ENCODE peak calls at places on chromosomes 7 and 10, in six cellular contexts. One of them, this sample, is unnamed.
A peak's percentile ranks its signal among the peaks of the same experiment; 100 is the strongest.

GRCh38 chr7:45188736-45189135 is 31.1 kb downstream of the RAMP3 start:
- DNase-seq in fibroblast of pulmonary artery: no peak
- DNase-seq in nephron progenitor cell: no peak
- DNase-seq in cardiac fibroblast: no peak
- DNase-seq in cardiac muscle cell: no peak
- DNase-seq in CD8-positive, alpha-beta T cell: no peak
- DNase-seq in this sample: no peak

GRCh38 chr10:99966306-99966705 is 43.4 kb downstream of the DNMBP start:
- DNase-seq in fibroblast of pulmonary artery: peak; percentile 80
- DNase-seq in nephron progenitor cell: no peak
- DNase-seq in cardiac fibroblast: peak; percentile 90
- DNase-seq in cardiac muscle cell: no peak
- DNase-seq in CD8-positive, alpha-beta T cell: no peak
- DNase-seq in this sample: no peak

GRCh38 chr7:119377-120163 is 72.8 kb upstream of the FAM20C start:
- DNase-seq in fibroblast of pulmonary artery: no peak
- DNase-seq in nephron progenitor cell: no peak
- DNase-seq in cardiac fibroblast: no peak
- DNase-seq in cardiac muscle cell: peak; percentile 21
- DNase-seq in CD8-positive, alpha-beta T cell: no peak
- DNase-seq in this sample: no peak

GRCh38 chr7:47783456-47784240 is 164.6 kb downstream of the PKD1L1 start:
- DNase-seq in fibroblast of pulmonary artery: peak; percentile 96
- DNase-seq in nephron progenitor cell: no peak
- DNase-seq in cardiac fibroblast: peak; percentile 97
- DNase-seq in cardiac muscle cell: no peak
- DNase-seq in CD8-positive, alpha-beta T cell: no peak
- DNase-seq in this sample: no peak

GRCh38 chr7:2734761-2735571 is 47.0 kb downstream of the AMZ1 start:
- DNase-seq in fibroblast of pulmonary artery: no peak
- DNase-seq in nephron progenitor cell: no peak
- DNase-seq in cardiac fibroblast: no peak
- DNase-seq in cardiac muscle cell: no peak
- DNase-seq in CD8-positive, alpha-beta T cell: no peak
- DNase-seq in this sample: no peak

GRCh38 chr10:87059401-87059800 is 35.2 kb downstream of the GLUD1 start:
- DNase-seq in fibroblast of pulmonary artery: no peak
- DNase-seq in nephron progenitor cell: no peak
- DNase-seq in cardiac fibroblast: no peak
- DNase-seq in cardiac muscle cell: no peak
- DNase-seq in CD8-positive, alpha-beta T cell: no peak
- DNase-seq in this sample: no peak

GRCh38 chr10:73263948-73264347 is 11.5 kb upstream of the MRPS16 start:
- DNase-seq in fibroblast of pulmonary artery: peak; percentile 51
- DNase-seq in nephron progenitor cell: no peak
- DNase-seq in cardiac fibroblast: peak; percentile 57
- DNase-seq in cardiac muscle cell: no peak
- DNase-seq in CD8-positive, alpha-beta T cell: no peak
- DNase-seq in this sample: no peak

GRCh38 chr7:41998041-41998440 is 239.0 kb downstream of the GLI3 start:
- DNase-seq in fibroblast of pulmonary artery: no peak
- DNase-seq in nephron progenitor cell: no peak
- DNase-seq in cardiac fibroblast: no peak
- DNase-seq in cardiac muscle cell: no peak
- DNase-seq in CD8-positive, alpha-beta T cell: no peak
- DNase-seq in this sample: no peak

GRCh38 chr10:109282510-109282909 is 640.8 kb downstream of the XPNPEP1 start:
- DNase-seq in fibroblast of pulmonary artery: peak; percentile 30
- DNase-seq in nephron progenitor cell: no peak
- DNase-seq in cardiac fibroblast: peak; percentile 56
- DNase-seq in cardiac muscle cell: no peak
- DNase-seq in CD8-positive, alpha-beta T cell: no peak
- DNase-seq in this sample: no peak

GRCh38 chr10:131846224-131847101 is 54.3 kb upstream of the PPP2R2D start:
- DNase-seq in fibroblast of pulmonary artery: no peak
- DNase-seq in nephron progenitor cell: no peak
- DNase-seq in cardiac fibroblast: no peak
- DNase-seq in cardiac muscle cell: no peak
- DNase-seq in CD8-positive, alpha-beta T cell: no peak
- DNase-seq in this sample: no peak

GRCh38 chr10:101014230-101014884 is 14.7 kb downstream of the LZTS2 start:
- DNase-seq in fibroblast of pulmonary artery: peak; percentile 73
- DNase-seq in nephron progenitor cell: peak; percentile 90
- DNase-seq in cardiac fibroblast: peak; percentile 79
- DNase-seq in cardiac muscle cell: peak; percentile 80
- DNase-seq in CD8-positive, alpha-beta T cell: peak; percentile 60
- DNase-seq in this sample: peak; percentile 93

GRCh38 chr10:118020365-118020764 is 26.4 kb downstream of the RAB11FIP2 start:
- DNase-seq in fibroblast of pulmonary artery: no peak
- DNase-seq in nephron progenitor cell: no peak
- DNase-seq in cardiac fibroblast: no peak
- DNase-seq in cardiac muscle cell: no peak
- DNase-seq in CD8-positive, alpha-beta T cell: no peak
- DNase-seq in this sample: no peak

GRCh38 chr7:106126170-106126938 is 14.2 kb upstream of the SYPL1 start:
- DNase-seq in fibroblast of pulmonary artery: peak; percentile 78
- DNase-seq in nephron progenitor cell: no peak
- DNase-seq in cardiac fibroblast: peak; percentile 90
- DNase-seq in cardiac muscle cell: no peak
- DNase-seq in CD8-positive, alpha-beta T cell: no peak
- DNase-seq in this sample: no peak

GRCh38 chr10:79316671-79317431 is 30.4 kb upstream of the PPIF start:
- DNase-seq in fibroblast of pulmonary artery: no peak
- DNase-seq in nephron progenitor cell: no peak
- DNase-seq in cardiac fibroblast: peak; percentile 18
- DNase-seq in cardiac muscle cell: no peak
- DNase-seq in CD8-positive, alpha-beta T cell: no peak
- DNase-seq in this sample: no peak

GRCh38 chr7:71633571-71634008 is 501.6 kb downstream of the GALNT17 start:
- DNase-seq in fibroblast of pulmonary artery: peak; percentile 82
- DNase-seq in nephron progenitor cell: no peak
- DNase-seq in cardiac fibroblast: peak; percentile 66
- DNase-seq in cardiac muscle cell: peak; percentile 11
- DNase-seq in CD8-positive, alpha-beta T cell: no peak
- DNase-seq in this sample: no peak

GRCh38 chr7:157984138-157984913 is 603.3 kb downstream of the PTPRN2 start:
- DNase-seq in fibroblast of pulmonary artery: no peak
- DNase-seq in nephron progenitor cell: no peak
- DNase-seq in cardiac fibroblast: no peak
- DNase-seq in cardiac muscle cell: no peak
- DNase-seq in CD8-positive, alpha-beta T cell: no peak
- DNase-seq in this sample: no peak

GRCh38 chr7:68744036-68744435 is 854.2 kb upstream of the AUTS2 start:
- DNase-seq in fibroblast of pulmonary artery: no peak
- DNase-seq in nephron progenitor cell: no peak
- DNase-seq in cardiac fibroblast: no peak
- DNase-seq in cardiac muscle cell: no peak
- DNase-seq in CD8-positive, alpha-beta T cell: no peak
- DNase-seq in this sample: no peak

GRCh38 chr7:73520673-73521635 is 1.1 kb downstream of the BAZ1B start:
- DNase-seq in fibroblast of pulmonary artery: peak; percentile 41
- DNase-seq in nephron progenitor cell: peak; percentile 21
- DNase-seq in cardiac fibroblast: peak; percentile 48
- DNase-seq in cardiac muscle cell: peak; percentile 16
- DNase-seq in CD8-positive, alpha-beta T cell: no peak
- DNase-seq in this sample: peak; percentile 37

GRCh38 chr7:5282464-5283316 is at the start of gene SLC29A4:
- DNase-seq in fibroblast of pulmonary artery: peak; percentile 42
- DNase-seq in nephron progenitor cell: peak; percentile 66
- DNase-seq in cardiac fibroblast: no peak
- DNase-seq in cardiac muscle cell: peak; percentile 61
- DNase-seq in CD8-positive, alpha-beta T cell: no peak
- DNase-seq in this sample: peak; percentile 68

GRCh38 chr10:57338823-57339558 is 928.7 kb downstream of the IPMK start:
- DNase-seq in fibroblast of pulmonary artery: peak; percentile 64
- DNase-seq in nephron progenitor cell: peak; percentile 10
- DNase-seq in cardiac fibroblast: peak; percentile 69
- DNase-seq in cardiac muscle cell: peak; percentile 48
- DNase-seq in CD8-positive, alpha-beta T cell: no peak
- DNase-seq in this sample: no peak

GRCh38 chr7:140029072-140029471 is 33.7 kb downstream of the PARP12 start:
- DNase-seq in fibroblast of pulmonary artery: no peak
- DNase-seq in nephron progenitor cell: no peak
- DNase-seq in cardiac fibroblast: no peak
- DNase-seq in cardiac muscle cell: no peak
- DNase-seq in CD8-positive, alpha-beta T cell: no peak
- DNase-seq in this sample: no peak

GRCh38 chr10:59891919-59892318 is 14.4 kb downstream of the CCDC6 start:
- DNase-seq in fibroblast of pulmonary artery: no peak
- DNase-seq in nephron progenitor cell: no peak
- DNase-seq in cardiac fibroblast: no peak
- DNase-seq in cardiac muscle cell: no peak
- DNase-seq in CD8-positive, alpha-beta T cell: no peak
- DNase-seq in this sample: no peak

GRCh38 chr10:86632951-86633350 is 21.4 kb upstream of the OPN4 start:
- DNase-seq in fibroblast of pulmonary artery: no peak
- DNase-seq in nephron progenitor cell: no peak
- DNase-seq in cardiac fibroblast: no peak
- DNase-seq in cardiac muscle cell: no peak
- DNase-seq in CD8-positive, alpha-beta T cell: no peak
- DNase-seq in this sample: no peak

GRCh38 chr10:30041394-30042105 is 17.8 kb downstream of the JCAD start:
- DNase-seq in fibroblast of pulmonary artery: peak; percentile 38
- DNase-seq in nephron progenitor cell: no peak
- DNase-seq in cardiac fibroblast: no peak
- DNase-seq in cardiac muscle cell: no peak
- DNase-seq in CD8-positive, alpha-beta T cell: no peak
- DNase-seq in this sample: no peak
- TF ChIP-seq CTCF in fibroblast of pulmonary artery: no peak
- TF ChIP-seq CTCF in nephron progenitor cell: no peak
- TF ChIP-seq CTCF in cardiac fibroblast: no peak
- TF ChIP-seq CTCF in cardiac muscle cell: no peak
- TF ChIP-seq CTCF in CD8-positive, alpha-beta T cell: no peak
- TF ChIP-seq CTCF in this sample: no peak

DNA sequence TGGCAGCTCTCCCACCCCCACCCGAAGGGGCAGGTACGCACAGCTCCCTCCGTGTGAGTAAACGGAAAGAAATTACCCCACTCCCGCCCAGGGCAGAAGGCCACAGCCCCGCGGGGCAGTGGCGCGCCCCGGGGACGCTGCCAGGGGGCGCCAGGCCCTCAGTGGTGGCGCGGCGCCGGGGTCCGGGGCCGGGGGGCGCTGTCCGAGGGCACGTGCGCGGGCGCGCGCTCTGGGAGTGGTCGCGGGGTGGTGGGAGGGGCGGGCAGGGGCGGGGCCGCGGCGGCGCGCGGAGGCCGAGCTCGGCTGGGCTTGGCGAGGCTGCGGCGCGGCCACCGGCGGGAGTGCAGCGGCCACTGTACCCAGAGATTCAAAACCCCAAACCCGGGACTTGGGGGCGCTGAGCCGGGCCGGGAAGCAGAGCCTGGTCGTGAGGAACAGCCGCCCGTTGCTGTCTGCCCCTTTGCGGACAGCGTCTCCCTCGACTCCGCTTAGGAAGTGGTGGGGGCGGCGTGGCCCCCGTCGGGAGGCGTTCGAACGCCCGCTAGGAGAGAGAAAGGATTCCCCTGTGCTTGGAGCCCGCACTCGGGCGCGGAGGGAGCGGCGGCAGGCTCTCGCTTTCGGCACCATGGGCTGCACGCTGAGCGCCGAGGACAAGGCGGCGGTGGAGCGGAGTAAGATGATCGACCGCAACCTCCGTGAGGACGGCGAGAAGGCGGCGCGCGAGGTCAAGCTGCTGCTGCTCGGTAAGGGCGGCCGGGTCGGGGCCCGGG is at the start of gene GNAI1:
- DNase-seq in fibroblast of pulmonary artery: peak; percentile 83
- DNase-seq in nephron progenitor cell: peak; percentile 88
- DNase-seq in cardiac fibroblast: peak; percentile 84
- DNase-seq in cardiac muscle cell: peak; percentile 90
- DNase-seq in CD8-positive, alpha-beta T cell: no peak
- DNase-seq in this sample: peak; percentile 88
- TF ChIP-seq CTCF in fibroblast of pulmonary artery: peak; percentile 9
- TF ChIP-seq CTCF in nephron progenitor cell: peak; percentile 22
- TF ChIP-seq CTCF in cardiac fibroblast: peak; percentile 14
- TF ChIP-seq CTCF in cardiac muscle cell: peak; percentile 36
- TF ChIP-seq CTCF in CD8-positive, alpha-beta T cell: peak; percentile 17
- TF ChIP-seq CTCF in this sample: peak; percentile 52

GRCh38 chr10:48885376-48885775 is 54.3 kb downstream of the LRRC18 start:
- DNase-seq in fibroblast of pulmonary artery: no peak
- DNase-seq in nephron progenitor cell: peak; percentile 34
- DNase-seq in cardiac fibroblast: peak; percentile 13
- DNase-seq in cardiac muscle cell: peak; percentile 24
- DNase-seq in CD8-positive, alpha-beta T cell: no peak
- DNase-seq in this sample: peak; percentile 60
- TF ChIP-seq CTCF in fibroblast of pulmonary artery: no peak
- TF ChIP-seq CTCF in nephron progenitor cell: peak; percentile 54
- TF ChIP-seq CTCF in cardiac fibroblast: peak; percentile 18
- TF ChIP-seq CTCF in cardiac muscle cell: no peak
- TF ChIP-seq CTCF in CD8-positive, alpha-beta T cell: no peak
- TF ChIP-seq CTCF in this sample: peak; percentile 47

DNA sequence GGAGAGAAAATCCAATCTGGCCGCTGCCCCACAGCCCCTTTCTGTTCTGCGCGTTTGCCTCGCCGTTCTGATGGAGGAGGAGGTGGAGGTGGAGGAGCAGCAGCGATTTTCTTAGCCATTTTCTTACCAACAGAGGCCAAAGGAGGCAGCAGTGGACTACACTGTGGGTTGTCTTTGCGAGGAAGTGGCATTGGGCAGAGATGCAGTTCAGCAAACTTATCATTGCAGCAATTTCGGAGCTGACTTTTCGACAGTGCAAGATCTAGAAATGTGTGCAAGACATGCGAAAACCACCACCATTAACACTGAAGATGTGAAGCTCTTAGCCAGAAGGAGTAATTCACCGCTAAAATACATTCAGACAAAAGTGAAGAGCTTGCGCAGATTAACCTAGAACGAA is 1.9 kb upstream of the ARL4A start:
- DNase-seq in fibroblast of pulmonary artery: peak; percentile 74
- DNase-seq in nephron progenitor cell: peak; percentile 13
- DNase-seq in cardiac fibroblast: peak; percentile 78
- DNase-seq in cardiac muscle cell: peak; percentile 29
- DNase-seq in CD8-positive, alpha-beta T cell: peak; percentile 6
- DNase-seq in this sample: peak; percentile 44
- TF ChIP-seq CTCF in fibroblast of pulmonary artery: peak; percentile 67
- TF ChIP-seq CTCF in nephron progenitor cell: no peak
- TF ChIP-seq CTCF in cardiac fibroblast: peak; percentile 68
- TF ChIP-seq CTCF in cardiac muscle cell: peak; percentile 59
- TF ChIP-seq CTCF in CD8-positive, alpha-beta T cell: peak; percentile 32
- TF ChIP-seq CTCF in this sample: no peak

GRCh38 chr7:14973712-14974428 is 71.3 kb upstream of the DGKB start:
- DNase-seq in fibroblast of pulmonary artery: no peak
- DNase-seq in nephron progenitor cell: no peak
- DNase-seq in cardiac fibroblast: peak; percentile 49
- DNase-seq in cardiac muscle cell: no peak
- DNase-seq in CD8-positive, alpha-beta T cell: no peak
- DNase-seq in this sample: no peak
- TF ChIP-seq CTCF in fibroblast of pulmonary artery: no peak
- TF ChIP-seq CTCF in nephron progenitor cell: no peak
- TF ChIP-seq CTCF in cardiac fibroblast: no peak
- TF ChIP-seq CTCF in cardiac muscle cell: no peak
- TF ChIP-seq CTCF in CD8-positive, alpha-beta T cell: no peak
- TF ChIP-seq CTCF in this sample: no peak

DNA sequence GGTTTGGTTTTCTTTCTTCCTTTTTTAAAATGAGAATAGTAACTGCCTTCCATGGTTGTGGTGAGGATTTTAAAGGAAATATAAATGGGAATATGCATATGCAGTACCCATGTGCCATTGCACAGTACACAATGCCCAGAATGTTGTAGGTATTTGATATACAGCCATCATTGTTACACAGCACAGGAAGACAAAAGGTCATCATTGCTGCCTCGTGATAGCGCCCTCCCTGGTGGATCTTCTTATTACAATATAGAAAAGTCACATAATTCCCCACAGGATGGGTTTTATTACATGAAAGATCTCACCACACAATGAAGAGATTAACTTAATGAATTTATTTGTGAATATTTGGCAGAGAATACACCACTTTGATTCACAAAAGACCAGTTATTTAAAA is 76.5 kb downstream of the PPP1R17 start:
- DNase-seq in fibroblast of pulmonary artery: no peak
- DNase-seq in nephron progenitor cell: no peak
- DNase-seq in cardiac fibroblast: no peak
- DNase-seq in cardiac muscle cell: no peak
- DNase-seq in CD8-positive, alpha-beta T cell: no peak
- DNase-seq in this sample: no peak
- TF ChIP-seq CTCF in fibroblast of pulmonary artery: peak; percentile 17
- TF ChIP-seq CTCF in nephron progenitor cell: peak; percentile 33
- TF ChIP-seq CTCF in cardiac fibroblast: peak; percentile 30
- TF ChIP-seq CTCF in cardiac muscle cell: peak; percentile 20
- TF ChIP-seq CTCF in CD8-positive, alpha-beta T cell: no peak
- TF ChIP-seq CTCF in this sample: peak; percentile 42